ENCODE peak calls at places on chromosomes 4 and X, in eight cellular contexts. One of them, this sample, is unnamed.
A peak's percentile ranks its signal among the peaks of the same experiment; 100 is the strongest.

GRCh38 chr4:73764513-73764912 is 24.1 kb downstream of the CXCL8 start:
- DNase-seq in pancreas: no peak
- DNase-seq in stomach: no peak
- DNase-seq in spleen: no peak
- DNase-seq in left ventricle myocardium inferior: no peak
- DNase-seq in upper lobe of right lung: no peak
- DNase-seq in ovary: no peak
- DNase-seq in heart left ventricle: no peak
- DNase-seq in this sample: no peak

GRCh38 chr4:150259861-150260567 is 181.8 kb downstream of the DCLK2 start:
- DNase-seq in pancreas: no peak
- DNase-seq in heart left ventricle: no peak
- DNase-seq in spleen: no peak
- DNase-seq in ovary: no peak
- DNase-seq in stomach: no peak
- DNase-seq in left ventricle myocardium inferior: no peak
- DNase-seq in upper lobe of right lung: no peak
- DNase-seq in this sample: no peak

GRCh38 chr4:52693492-52693891 is 34.4 kb upstream of the USP46 start:
- DNase-seq in spleen: no peak
- DNase-seq in left ventricle myocardium inferior: no peak
- DNase-seq in upper lobe of right lung: no peak
- DNase-seq in ovary: no peak
- DNase-seq in heart left ventricle: no peak
- DNase-seq in pancreas: no peak
- DNase-seq in stomach: no peak
- DNase-seq in this sample: no peak

GRCh38 chrX:154368630-154369452 is 5.6 kb downstream of the FLNA start:
- DNase-seq in stomach: peak; percentile 61
- DNase-seq in left ventricle myocardium inferior: peak; percentile 68
- DNase-seq in heart left ventricle: peak; percentile 83
- DNase-seq in pancreas: peak; percentile 61
- DNase-seq in ovary: peak; percentile 83
- DNase-seq in spleen: peak; percentile 95
- DNase-seq in upper lobe of right lung: peak; percentile 90
- DNase-seq in this sample: peak; percentile 71

GRCh38 chr4:136203199-136203598 is 1329.1 kb downstream of the PCDH18 start:
- DNase-seq in upper lobe of right lung: no peak
- DNase-seq in stomach: no peak
- DNase-seq in heart left ventricle: no peak
- DNase-seq in ovary: no peak
- DNase-seq in pancreas: no peak
- DNase-seq in spleen: peak; percentile 20
- DNase-seq in left ventricle myocardium inferior: no peak
- DNase-seq in this sample: no peak

GRCh38 chr4:151481813-151482212 is 72.8 kb downstream of the FHIP1A start:
- DNase-seq in spleen: no peak
- DNase-seq in pancreas: no peak
- DNase-seq in ovary: no peak
- DNase-seq in upper lobe of right lung: no peak
- DNase-seq in stomach: no peak
- DNase-seq in left ventricle myocardium inferior: no peak
- DNase-seq in heart left ventricle: no peak
- DNase-seq in this sample: no peak

GRCh38 chrX:49251325-49251724 is 13.2 kb downstream of the FOXP3 start:
- DNase-seq in stomach: no peak
- DNase-seq in heart left ventricle: no peak
- DNase-seq in ovary: no peak
- DNase-seq in left ventricle myocardium inferior: no peak
- DNase-seq in pancreas: no peak
- DNase-seq in upper lobe of right lung: no peak
- DNase-seq in spleen: peak; percentile 52
- DNase-seq in this sample: no peak

GRCh38 chrX:74505437-74505836 is 84.1 kb downstream of the SLC16A2 start:
- DNase-seq in spleen: no peak
- DNase-seq in heart left ventricle: no peak
- DNase-seq in ovary: no peak
- DNase-seq in left ventricle myocardium inferior: no peak
- DNase-seq in stomach: no peak
- DNase-seq in pancreas: no peak
- DNase-seq in upper lobe of right lung: no peak
- DNase-seq in this sample: no peak

GRCh38 chrX:103356023-103356798 is at the start of gene TCEAL9:
- DNase-seq in heart left ventricle: peak; percentile 69
- DNase-seq in ovary: peak; percentile 80
- DNase-seq in upper lobe of right lung: peak; percentile 65
- DNase-seq in left ventricle myocardium inferior: peak; percentile 42
- DNase-seq in stomach: peak; percentile 50
- DNase-seq in spleen: no peak
- DNase-seq in pancreas: peak; percentile 65
- DNase-seq in this sample: peak; percentile 49

GRCh38 chrX:40177942-40178715 is 80.4 kb upstream of the BCOR start:
- DNase-seq in spleen: peak; percentile 66
- DNase-seq in left ventricle myocardium inferior: no peak
- DNase-seq in ovary: no peak
- DNase-seq in upper lobe of right lung: no peak
- DNase-seq in pancreas: no peak
- DNase-seq in stomach: no peak
- DNase-seq in heart left ventricle: no peak
- DNase-seq in this sample: no peak

GRCh38 chr4:94598758-94599157 is 147.0 kb downstream of the PDLIM5 start:
- DNase-seq in pancreas: no peak
- DNase-seq in upper lobe of right lung: no peak
- DNase-seq in spleen: no peak
- DNase-seq in ovary: no peak
- DNase-seq in left ventricle myocardium inferior: no peak
- DNase-seq in heart left ventricle: no peak
- DNase-seq in stomach: no peak
- DNase-seq in this sample: no peak

GRCh38 chrX:87636533-87636932 is 118.9 kb downstream of the KLHL4 start:
- DNase-seq in spleen: no peak
- DNase-seq in heart left ventricle: no peak
- DNase-seq in left ventricle myocardium inferior: no peak
- DNase-seq in pancreas: no peak
- DNase-seq in stomach: no peak
- DNase-seq in ovary: no peak
- DNase-seq in upper lobe of right lung: no peak
- DNase-seq in this sample: no peak

GRCh38 chrX:77070108-77070918 is 376.9 kb upstream of the FGF16 start:
- DNase-seq in ovary: no peak
- DNase-seq in spleen: no peak
- DNase-seq in stomach: no peak
- DNase-seq in pancreas: no peak
- DNase-seq in upper lobe of right lung: no peak
- DNase-seq in left ventricle myocardium inferior: no peak
- DNase-seq in heart left ventricle: no peak
- DNase-seq in this sample: no peak

GRCh38 chr4:151049430-151049884 is 34.4 kb upstream of the LRBA start:
- DNase-seq in left ventricle myocardium inferior: no peak
- DNase-seq in heart left ventricle: no peak
- DNase-seq in ovary: no peak
- DNase-seq in stomach: no peak
- DNase-seq in spleen: no peak
- DNase-seq in pancreas: no peak
- DNase-seq in upper lobe of right lung: no peak
- DNase-seq in this sample: no peak

GRCh38 chr4:120056249-120056648 is 10.4 kb downstream of the MAD2L1 start:
- DNase-seq in heart left ventricle: no peak
- DNase-seq in left ventricle myocardium inferior: no peak
- DNase-seq in spleen: no peak
- DNase-seq in stomach: no peak
- DNase-seq in pancreas: no peak
- DNase-seq in upper lobe of right lung: no peak
- DNase-seq in ovary: no peak
- DNase-seq in this sample: no peak

GRCh38 chr4:6340446-6341015 is 70.9 kb downstream of the WFS1 start:
- DNase-seq in left ventricle myocardium inferior: no peak
- DNase-seq in pancreas: no peak
- DNase-seq in ovary: no peak
- DNase-seq in spleen: peak; percentile 64
- DNase-seq in upper lobe of right lung: no peak
- DNase-seq in stomach: no peak
- DNase-seq in heart left ventricle: no peak
- DNase-seq in this sample: no peak

GRCh38 chr4:116705466-116705865 is 379.9 kb downstream of the TRAM1L1 start:
- DNase-seq in upper lobe of right lung: peak; percentile 60
- DNase-seq in ovary: no peak
- DNase-seq in heart left ventricle: no peak
- DNase-seq in pancreas: no peak
- DNase-seq in stomach: no peak
- DNase-seq in spleen: peak; percentile 71
- DNase-seq in left ventricle myocardium inferior: no peak
- DNase-seq in this sample: peak; percentile 46

DNA sequence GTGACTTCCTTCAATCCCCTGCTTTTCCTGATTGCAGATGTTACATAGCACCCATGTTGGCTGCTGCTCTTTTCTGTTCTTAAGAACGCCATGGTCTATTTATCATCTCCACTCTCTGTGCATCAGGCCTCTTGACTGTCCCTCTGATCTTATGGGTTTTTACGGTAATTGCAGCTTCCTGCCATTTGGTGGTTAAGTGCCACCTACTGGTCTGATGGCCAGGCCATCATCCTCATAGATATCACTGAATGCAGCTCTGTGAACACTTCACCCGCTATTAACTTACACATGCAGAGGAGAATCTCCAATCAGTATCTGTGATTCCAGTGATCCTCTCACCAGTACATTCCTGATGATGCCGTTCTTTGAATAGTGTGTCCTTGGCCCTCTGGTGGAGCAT is 382.4 kb downstream of the TRAM1L1 start:
- DNase-seq in left ventricle myocardium inferior: no peak
- DNase-seq in spleen: no peak
- DNase-seq in ovary: no peak
- DNase-seq in heart left ventricle: no peak
- DNase-seq in stomach: no peak
- DNase-seq in upper lobe of right lung: no peak
- DNase-seq in pancreas: no peak
- DNase-seq in this sample: no peak
- TF ChIP-seq CTCF in left ventricle myocardium inferior: no peak
- TF ChIP-seq CTCF in spleen: no peak
- TF ChIP-seq CTCF in ovary: no peak
- TF ChIP-seq CTCF in heart left ventricle: no peak
- TF ChIP-seq CTCF in stomach: no peak
- TF ChIP-seq CTCF in upper lobe of right lung: no peak
- TF ChIP-seq CTCF in pancreas: no peak
- TF ChIP-seq CTCF in this sample: peak; percentile 25

GRCh38 chr4:25818293-25819240 is 44.2 kb downstream of the SEL1L3 start:
- DNase-seq in heart left ventricle: no peak
- DNase-seq in stomach: no peak
- DNase-seq in left ventricle myocardium inferior: no peak
- DNase-seq in upper lobe of right lung: no peak
- DNase-seq in ovary: no peak
- DNase-seq in pancreas: no peak
- DNase-seq in spleen: no peak
- DNase-seq in this sample: no peak
- H3K4me1 ChIP-seq in heart left ventricle: peaks cover 9% of the 10 kb centered on the region
- H3K4me1 ChIP-seq in stomach: peaks cover 11% of the 10 kb centered on the region
- H3K4me1 ChIP-seq in left ventricle myocardium inferior: peaks cover 14% of the 10 kb centered on the region
- H3K4me1 ChIP-seq in upper lobe of right lung: peaks cover 8% of the 10 kb centered on the region
- H3K4me1 ChIP-seq in ovary: peaks cover 4% of the 10 kb centered on the region
- H3K4me1 ChIP-seq in pancreas: peaks cover 1% of the 10 kb centered on the region
- H3K4me1 ChIP-seq in spleen: no peaks in the 10 kb centered on the region
- H3K4me1 ChIP-seq in this sample: no peaks in the 10 kb centered on the region

GRCh38 chr4:140705625-140706275 is 50.4 kb downstream of the TBC1D9 start:
- DNase-seq in stomach: no peak
- DNase-seq in pancreas: no peak
- DNase-seq in left ventricle myocardium inferior: no peak
- DNase-seq in spleen: no peak
- DNase-seq in heart left ventricle: no peak
- DNase-seq in ovary: no peak
- DNase-seq in upper lobe of right lung: no peak
- DNase-seq in this sample: no peak

GRCh38 chr4:140706276-140706625 is 49.9 kb downstream of the TBC1D9 start:
- DNase-seq in stomach: no peak
- DNase-seq in left ventricle myocardium inferior: no peak
- DNase-seq in heart left ventricle: no peak
- DNase-seq in ovary: no peak
- DNase-seq in pancreas: no peak
- DNase-seq in spleen: no peak
- DNase-seq in upper lobe of right lung: no peak
- DNase-seq in this sample: no peak

GRCh38 chr4:140707325-140707724 is 48.9 kb downstream of the TBC1D9 start:
- DNase-seq in pancreas: no peak
- DNase-seq in upper lobe of right lung: no peak
- DNase-seq in left ventricle myocardium inferior: no peak
- DNase-seq in ovary: no peak
- DNase-seq in heart left ventricle: no peak
- DNase-seq in spleen: no peak
- DNase-seq in stomach: no peak
- DNase-seq in this sample: no peak

GRCh38 chr4:140704964-140705363 is 51.2 kb downstream of the TBC1D9 start:
- DNase-seq in ovary: no peak
- DNase-seq in spleen: no peak
- DNase-seq in heart left ventricle: no peak
- DNase-seq in pancreas: no peak
- DNase-seq in left ventricle myocardium inferior: no peak
- DNase-seq in stomach: no peak
- DNase-seq in upper lobe of right lung: no peak
- DNase-seq in this sample: no peak

DNA sequence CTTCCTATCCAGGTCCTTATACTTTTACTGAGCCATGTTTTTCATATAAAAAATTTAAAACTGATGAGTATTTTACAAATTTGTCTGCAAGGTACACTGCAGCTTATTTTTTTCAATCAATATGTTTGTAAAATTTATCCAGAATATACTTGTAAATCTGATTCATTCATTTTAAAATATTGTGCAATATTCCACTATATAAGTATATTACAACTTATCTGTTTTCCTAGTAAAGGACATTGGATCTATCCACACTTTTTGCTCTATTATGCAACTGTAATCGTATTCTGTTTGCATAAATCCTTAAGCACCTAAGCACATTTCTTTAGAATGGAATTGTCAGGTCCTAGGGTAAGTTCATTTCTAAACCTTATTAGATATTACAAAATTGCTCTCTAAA is 49.5 kb downstream of the TBC1D9 start:
- DNase-seq in upper lobe of right lung: no peak
- DNase-seq in ovary: no peak
- DNase-seq in spleen: no peak
- DNase-seq in pancreas: no peak
- DNase-seq in heart left ventricle: no peak
- DNase-seq in left ventricle myocardium inferior: no peak
- DNase-seq in stomach: no peak
- DNase-seq in this sample: no peak
- H3K4me3 ChIP-seq in upper lobe of right lung: no peak overlapping the region
- H3K4me3 ChIP-seq in ovary: no peak overlapping the region
- H3K4me3 ChIP-seq in spleen: no peak overlapping the region
- H3K4me3 ChIP-seq in pancreas: no peak overlapping the region
- H3K4me3 ChIP-seq in heart left ventricle: no peak overlapping the region
- H3K4me3 ChIP-seq in left ventricle myocardium inferior: no peak overlapping the region
- H3K4me3 ChIP-seq in stomach: no peak overlapping the region
- H3K4me3 ChIP-seq in this sample: no peak overlapping the region

DNA sequence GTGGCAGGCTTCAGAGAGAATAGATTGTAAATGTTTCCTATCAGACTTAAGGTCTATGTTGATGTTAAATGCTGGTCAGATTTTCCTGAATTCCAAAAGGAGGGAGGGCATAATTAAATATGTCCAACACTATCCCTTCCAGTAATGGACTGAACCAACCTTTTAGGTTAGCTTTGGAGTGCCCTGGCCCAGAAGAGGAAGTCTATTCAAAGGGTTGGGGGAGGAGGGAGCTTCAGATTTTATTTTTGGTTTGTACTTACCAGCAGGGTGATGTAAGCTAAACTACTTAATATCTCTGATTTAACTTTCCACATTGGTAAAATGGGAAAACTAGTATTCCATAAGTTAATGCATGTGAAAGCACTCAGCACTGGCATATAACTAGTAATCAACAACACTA is 91.1 kb downstream of the RBM46 start:
- DNase-seq in heart left ventricle: no peak
- DNase-seq in spleen: no peak
- DNase-seq in upper lobe of right lung: no peak
- DNase-seq in stomach: no peak
- DNase-seq in ovary: no peak
- DNase-seq in pancreas: no peak
- DNase-seq in left ventricle myocardium inferior: no peak
- DNase-seq in this sample: no peak
- TF ChIP-seq CTCF in heart left ventricle: no peak
- TF ChIP-seq CTCF in spleen: no peak
- TF ChIP-seq CTCF in upper lobe of right lung: no peak
- TF ChIP-seq CTCF in stomach: no peak
- TF ChIP-seq CTCF in ovary: no peak
- TF ChIP-seq CTCF in pancreas: no peak
- TF ChIP-seq CTCF in left ventricle myocardium inferior: no peak
- TF ChIP-seq CTCF in this sample: no peak

This sample was measured in right lobe of liver.